ENCODE peak calls at places on chromosomes 7 and 10, in four cellular contexts. O, R, V and B are unnamed samples.

GRCh38 chr7:82805527-82805960 is 357.1 kb downstream of the PCLO start:
- DNase-seq in O (no peak), R (peak), V (peak), B (no peak)

GRCh38 chr10:109450702-109451101 is 472.6 kb downstream of the XPNPEP1 start:
- DNase-seq in O (no peak), R (no peak), V (peak), B (no peak)

GRCh38 chr10:62853710-62854109 is 37.5 kb upstream of the EGR2 start:
- DNase-seq in O (no peak), R (no peak), V (no peak), B (no peak)

GRCh38 chr7:82050792-82051191 is 280.9 kb upstream of the HGF start:
- DNase-seq in O (no peak), R (no peak), V (no peak), B (no peak)

GRCh38 chr7:3399858-3400257 is 98.8 kb downstream of the SDK1 start:
- DNase-seq in O (no peak), R (peak), V (peak), B (no peak)

GRCh38 chr7:41107330-41107937 is 595.5 kb downstream of the INHBA start:
- DNase-seq in O (no peak), R (peak), V (no peak), B (no peak)

GRCh38 chr7:96663871-96664445 is 45.7 kb downstream of the SEM1 start:
- DNase-seq in O (no peak), R (no peak), V (no peak), B (no peak)

GRCh38 chr7:91869661-91870060 is 10.8 kb downstream of the MTERF1 start:
- DNase-seq in O (no peak), R (no peak), V (no peak), B (no peak)

GRCh38 chr10:62831346-62831745 is 15.2 kb upstream of the EGR2 start:
- DNase-seq in O (no peak), R (no peak), V (no peak), B (no peak)

GRCh38 chr10:1378473-1378872 is 322.3 kb downstream of the WDR37 start:
- DNase-seq in O (no peak), R (no peak), V (no peak), B (no peak)

DNA sequence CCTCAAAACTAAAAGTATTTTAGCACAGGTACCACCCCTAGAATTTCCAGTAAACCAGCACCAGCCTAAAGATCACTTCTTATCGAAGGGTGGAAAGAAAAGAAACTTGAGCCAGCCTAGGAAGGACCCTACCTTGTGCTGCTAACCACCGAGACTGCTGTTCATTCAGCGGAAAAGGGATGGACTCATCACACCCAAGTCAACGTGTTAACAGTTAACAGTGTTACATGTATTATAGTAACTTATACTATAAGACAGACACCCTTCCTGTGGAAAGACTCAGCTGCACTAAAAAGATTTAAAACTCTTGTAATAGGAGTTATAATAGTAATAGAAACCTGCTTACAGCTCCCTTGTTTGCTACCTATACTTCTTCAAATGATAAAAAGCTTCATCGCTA is 39.8 kb downstream of the MINDY4 start:
- DNase-seq in O (no peak), R (no peak), V (no peak), B (no peak)
- H3K27ac ChIP-seq in O (no peak), R (no peak), V (no peak), B (no peak)

GRCh38 chr7:32070051-32070405 is 179 bp downstream of the PDE1C start:
- DNase-seq in O (no peak), R (no peak), V (no peak), B (no peak)

GRCh38 chr7:32073533-32073932 is 3.3 kb upstream of the PDE1C start:
- DNase-seq in O (no peak), R (no peak), V (no peak), B (no peak)

GRCh38 chr7:32071466-32072091 is 1.4 kb upstream of the PDE1C start:
- DNase-seq in O (no peak), R (no peak), V (no peak), B (no peak)

GRCh38 chr7:32070406-32071360 is at the start of gene PDE1C:
- DNase-seq in O (no peak), R (peak), V (peak), B (peak)

DNA sequence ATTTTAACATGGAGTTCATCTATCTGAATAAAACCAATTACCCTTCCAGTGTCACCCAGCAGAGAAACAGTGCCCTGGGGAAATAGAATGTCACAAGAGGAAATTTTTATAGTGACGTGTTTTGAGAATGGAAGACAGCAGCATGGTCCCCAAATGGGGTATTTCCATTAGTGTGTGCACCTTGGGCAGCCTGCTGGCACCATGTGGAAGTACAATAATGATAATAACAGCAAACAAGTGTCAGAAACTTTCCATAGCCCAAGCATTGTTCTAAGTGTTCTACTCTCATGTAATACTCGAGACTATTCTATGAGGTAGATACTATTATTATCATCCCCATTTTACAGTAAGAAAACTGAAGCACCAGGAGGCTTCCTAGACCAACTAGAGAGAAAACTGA is 2.2 kb upstream of the PDE1C start:
- DNase-seq in O (no peak), R (no peak), V (no peak), B (no peak)
- H3K27ac ChIP-seq in O (no peak), R (no peak), V (no peak), B (peak)

GRCh38 chr7:157397751-157398691 is 61.2 kb downstream of the DNAJB6 start:
- DNase-seq in O (peak), R (peak), V (peak), B (peak)

GRCh38 chr7:157397036-157397720 is 60.4 kb downstream of the DNAJB6 start:
- DNase-seq in O (no peak), R (no peak), V (no peak), B (no peak)

GRCh38 chr7:157399086-157399687 is 62.4 kb downstream of the DNAJB6 start:
- DNase-seq in O (no peak), R (no peak), V (no peak), B (peak)

GRCh38 chr7:157394246-157395191 is 57.7 kb downstream of the DNAJB6 start:
- DNase-seq in O (no peak), R (no peak), V (no peak), B (no peak)

GRCh38 chr7:157396316-157397035 is 59.7 kb downstream of the DNAJB6 start:
- DNase-seq in O (no peak), R (no peak), V (peak), B (no peak)
- H3K27ac ChIP-seq in O (peak), R (no peak), V (no peak), B (no peak)

DNA sequence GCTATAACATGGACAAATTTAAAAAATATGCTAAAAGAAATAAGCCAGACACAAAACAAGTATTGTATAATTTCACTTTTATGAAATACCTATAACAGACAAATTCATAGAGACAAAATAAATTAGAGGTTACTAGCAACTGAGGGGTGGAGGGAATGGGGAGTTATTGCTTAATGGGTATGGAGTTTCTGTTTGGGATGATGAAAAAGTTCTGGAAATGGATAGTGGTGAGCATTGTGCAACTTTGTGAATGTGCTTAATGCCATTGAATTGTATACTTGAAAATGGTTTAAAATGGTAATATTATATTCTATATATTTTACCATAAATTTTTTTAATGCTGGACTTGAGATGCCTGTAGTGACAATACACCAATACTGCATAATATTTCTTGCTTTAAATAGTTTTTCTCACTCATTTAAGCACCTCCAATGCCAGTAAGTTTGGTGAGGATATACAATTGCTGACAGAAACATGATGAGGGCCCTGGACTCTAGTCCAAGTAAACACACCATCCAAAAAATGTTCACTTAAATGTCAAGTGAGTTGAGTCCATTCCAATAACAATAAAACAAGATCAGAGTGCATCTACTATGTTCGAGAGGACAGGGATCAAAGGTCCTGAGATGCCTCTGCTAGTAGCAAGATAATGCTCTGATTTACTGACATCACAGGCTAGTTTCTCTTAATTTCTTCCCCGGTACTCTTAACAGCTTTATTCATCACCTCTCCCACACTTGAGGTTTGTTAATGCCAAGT is 71.9 kb downstream of the NT5C2 start:
- DNase-seq in O (no peak), R (no peak), V (no peak), B (no peak)
- H3K27ac ChIP-seq in O (peak), R (peak), V (no peak), B (peak)

GRCh38 chr7:39951943-39952194 is 1.8 kb downstream of the CDK13 start:
- DNase-seq in O (no peak), R (no peak), V (no peak), B (no peak)
- H3K27ac ChIP-seq in O (peak), R (peak), V (peak), B (peak)

DNA sequence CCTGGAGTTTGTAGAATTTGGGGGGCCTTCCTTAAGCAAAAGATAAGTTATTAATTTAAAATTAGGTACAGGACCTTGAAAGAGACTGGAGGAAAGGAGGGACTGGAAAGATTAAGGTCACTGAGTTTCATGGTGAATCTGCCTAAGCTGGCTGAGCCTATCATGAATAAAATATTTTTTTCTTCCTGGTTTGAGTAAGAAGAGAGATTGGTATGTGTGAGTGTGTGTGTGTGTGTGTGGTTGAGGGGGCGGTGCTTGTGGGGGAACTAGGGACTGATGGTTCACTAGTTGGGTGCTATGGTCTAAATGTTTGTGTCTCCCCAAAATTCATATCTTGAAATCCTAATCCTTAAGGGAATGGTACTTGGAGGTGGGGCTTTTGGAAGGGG is 142.5 kb upstream of the PRKCQ start:
- DNase-seq in O (no peak), R (no peak), V (no peak), B (no peak)
- H3K27ac ChIP-seq in O (no peak), R (peak), V (no peak), B (peak)

DNA sequence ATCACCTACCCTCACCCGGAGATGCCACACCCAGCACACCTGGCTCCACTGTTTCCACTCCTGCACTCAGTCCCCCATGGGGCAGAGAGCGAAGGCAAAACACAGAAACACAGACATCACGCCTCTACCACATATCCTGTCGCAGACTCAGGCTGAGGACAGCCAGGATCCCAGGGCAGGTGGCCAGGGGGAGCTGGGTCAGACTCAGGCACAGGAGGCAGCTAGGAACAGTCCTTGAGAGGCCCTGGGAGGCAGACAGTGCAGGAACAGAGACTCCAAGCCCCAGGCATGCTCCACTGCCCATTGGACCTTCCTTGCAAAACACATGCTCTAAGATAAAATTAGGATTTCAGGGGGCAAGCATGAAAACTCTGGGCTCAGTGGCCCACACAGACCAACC is 154.4 kb upstream of the C7orf33 start:
- DNase-seq in O (no peak), R (no peak), V (no peak), B (no peak)
- H3K27ac ChIP-seq in O (no peak), R (no peak), V (no peak), B (no peak)

GRCh38 chr10:18607503-18607902 is 43.9 kb downstream of the NSUN6 start:
- DNase-seq in O (no peak), R (peak), V (no peak), B (peak)

GRCh38 chr10:18608581-18608980 is 42.8 kb downstream of the NSUN6 start:
- DNase-seq in O (no peak), R (no peak), V (no peak), B (no peak)

GRCh38 chr10:18606051-18606730 is 45.2 kb downstream of the NSUN6 start:
- DNase-seq in O (no peak), R (no peak), V (no peak), B (no peak)

GRCh38 chr10:18610517-18610916 is 40.9 kb downstream of the NSUN6 start:
- DNase-seq in O (no peak), R (peak), V (peak), B (no peak)

DNA sequence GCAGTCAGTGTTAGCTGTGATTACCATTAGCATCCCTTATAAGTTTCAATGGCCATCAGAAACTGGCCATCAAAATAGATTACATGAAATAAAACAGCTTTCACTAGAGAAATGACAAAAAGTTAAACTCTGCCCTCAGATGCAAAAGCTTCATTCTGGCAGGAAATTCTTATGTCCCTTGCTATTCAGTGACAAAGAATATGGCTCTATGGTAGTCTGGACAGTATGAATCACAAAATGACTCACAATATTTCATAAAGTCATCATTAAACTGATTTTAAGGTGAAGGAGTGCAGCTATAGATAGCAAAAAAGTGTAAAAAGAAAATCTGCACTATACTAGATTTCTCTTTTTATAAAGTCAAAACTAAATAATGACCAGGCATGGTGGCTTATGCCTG is 43.4 kb downstream of the NSUN6 start:
- DNase-seq in O (no peak), R (peak), V (no peak), B (no peak)
- H3K27ac ChIP-seq in O (no peak), R (peak), V (no peak), B (no peak)

GRCh38 chr10:131806146-131806545 is 94.7 kb upstream of the PPP2R2D start:
- DNase-seq in O (no peak), R (no peak), V (no peak), B (peak)

GRCh38 chr10:131805696-131806095 is 95.1 kb upstream of the PPP2R2D start:
- DNase-seq in O (no peak), R (no peak), V (no peak), B (no peak)

GRCh38 chr10:131808370-131808930 is 92.4 kb upstream of the PPP2R2D start:
- DNase-seq in O (no peak), R (no peak), V (no peak), B (peak)

GRCh38 chr10:131804551-131805295 is 96.1 kb upstream of the PPP2R2D start:
- DNase-seq in O (no peak), R (no peak), V (no peak), B (peak)

DNA sequence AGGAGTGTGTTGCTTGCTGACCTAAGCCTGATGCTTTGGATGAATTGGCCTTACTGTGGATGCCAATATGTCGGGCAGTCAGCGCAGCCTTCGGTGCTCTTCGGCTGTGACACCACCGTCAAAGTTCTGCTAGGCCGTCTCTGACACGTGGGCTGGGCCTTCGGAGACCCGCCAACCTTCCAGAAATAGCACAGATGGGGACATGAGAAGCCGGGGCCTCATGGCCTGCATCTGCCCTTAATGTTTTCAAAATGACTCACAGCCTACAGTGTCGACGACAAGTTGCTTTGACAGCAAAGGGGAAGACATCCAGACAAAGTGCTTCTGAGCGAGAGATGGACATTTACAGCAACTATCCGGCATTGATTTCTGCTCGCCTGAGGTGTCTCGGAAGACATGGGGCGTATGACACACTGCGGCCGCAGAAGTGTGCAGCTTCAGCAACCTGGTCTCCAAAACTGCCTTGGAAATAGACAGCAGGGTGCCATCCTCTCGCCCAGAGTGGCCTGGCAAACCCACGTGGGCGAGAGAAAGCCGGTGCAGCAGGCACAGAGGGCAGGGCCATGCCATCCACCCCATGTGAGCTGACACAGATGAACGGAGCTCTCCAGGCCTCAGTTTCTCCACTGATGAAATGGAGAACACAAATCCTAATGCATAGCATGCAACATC is 94.0 kb upstream of the PPP2R2D start:
- DNase-seq in O (no peak), R (no peak), V (no peak), B (no peak)
- H3K27ac ChIP-seq in O (no peak), R (no peak), V (no peak), B (no peak)

DNA sequence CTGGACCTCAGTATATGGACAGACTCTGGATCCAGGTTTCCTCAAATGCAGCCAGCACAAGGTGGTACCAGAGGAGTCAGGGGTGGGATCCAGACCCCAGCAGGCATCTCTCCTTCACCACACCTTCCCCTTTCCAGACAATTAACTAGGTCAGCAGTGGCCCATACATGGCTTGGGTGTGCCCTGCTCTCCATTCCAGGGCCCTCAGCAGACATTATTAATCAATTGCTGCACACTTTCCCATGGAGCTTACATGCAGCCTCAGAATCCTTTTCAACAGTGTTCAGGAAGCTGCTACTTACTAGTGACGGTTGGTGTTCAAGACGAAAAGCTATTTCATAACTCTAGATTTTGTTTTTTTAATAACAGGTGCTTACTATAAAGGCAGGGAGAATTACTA is 6.0 kb downstream of the COL13A1 start:
- DNase-seq in O (no peak), R (no peak), V (no peak), B (no peak)
- H3K27ac ChIP-seq in O (no peak), R (no peak), V (no peak), B (no peak)